ENCODE peak calls at places on chromosomes 12 and 14, in six cellular contexts. Y is renal cortical epithelial cell, V is AG08395, I is HS-5, H is HFF-Myc, D is germinal center. R is an unnamed sample.

GRCh38 chr14:25110101-25110500 is 60.2 kb upstream of the STXBP6 start:
- DNase-seq in Y (no peak), V (peak), I (no peak), H (no peak), D (no peak), R (no peak)

GRCh38 chr14:102554835-102555819 is 37.3 kb upstream of the RCOR1 start:
- DNase-seq in Y (no peak), V (peak), I (no peak), H (no peak), D (peak), R (peak)

GRCh38 chr12:108638141-108638823 is 4.6 kb upstream of the SELPLG start:
- DNase-seq in Y (no peak), V (no peak), I (no peak), H (no peak), D (no peak), R (no peak)

GRCh38 chr14:78310263-78310662 is 140.1 kb downstream of the NRXN3 start:
- DNase-seq in Y (no peak), V (no peak), I (no peak), H (no peak), D (no peak), R (no peak)

GRCh38 chr14:89131004-89131750 is 285.9 kb downstream of the FOXN3 start:
- DNase-seq in Y (no peak), V (no peak), I (no peak), H (peak), D (no peak), R (no peak)

GRCh38 chr12:242496-242895 is 20.1 kb downstream of the SLC6A13 start:
- DNase-seq in Y (no peak), V (no peak), I (no peak), H (no peak), D (no peak), R (no peak)

GRCh38 chr12:46921048-46921753 is 95.4 kb upstream of the SLC38A4 start:
- DNase-seq in Y (peak), V (peak), I (no peak), H (no peak), D (no peak), R (no peak)

GRCh38 chr12:10283028-10283427 is 24.6 kb upstream of the KLRD1 start:
- DNase-seq in Y (no peak), V (no peak), I (no peak), H (no peak), D (no peak), R (no peak)

GRCh38 chr14:67583711-67584644 is 16.1 kb downstream of the PIGH start:
- DNase-seq in Y (peak), V (peak), I (no peak), H (no peak), D (peak), R (peak)

GRCh38 chr14:34297786-34298520 is 164.1 kb downstream of the SPTSSA start:
- DNase-seq in Y (peak), V (no peak), I (no peak), H (peak), D (no peak), R (peak)

GRCh38 chr12:31326689-31327659 is 1.0 kb upstream of the SINHCAF start:
- DNase-seq in Y (peak), V (no peak), I (no peak), H (no peak), D (no peak), R (no peak)

GRCh38 chr12:43551971-43552559 is at the start of gene ADAMTS20:
- DNase-seq in Y (no peak), V (no peak), I (no peak), H (no peak), D (peak), R (peak)

GRCh38 chr12:41213648-41214047 is 25.5 kb downstream of the PDZRN4 start:
- DNase-seq in Y (no peak), V (no peak), I (no peak), H (no peak), D (no peak), R (no peak)

GRCh38 chr12:56434828-56435227 is 14.4 kb downstream of the TIMELESS start:
- DNase-seq in Y (no peak), V (no peak), I (no peak), H (no peak), D (no peak), R (no peak)

GRCh38 chr12:110765144-110765543 is 22.5 kb upstream of the PPP1CC start:
- DNase-seq in Y (no peak), V (no peak), I (no peak), H (no peak), D (no peak), R (no peak)

GRCh38 chr12:65526311-65526710 is 247.8 kb downstream of the MSRB3 start:
- DNase-seq in Y (peak), V (no peak), I (no peak), H (no peak), D (no peak), R (no peak)

GRCh38 chr12:85714425-85714824 is 121.8 kb downstream of the RASSF9 start:
- DNase-seq in Y (no peak), V (no peak), I (no peak), H (no peak), D (no peak), R (no peak)

GRCh38 chr14:72916174-72916573 is 10.1 kb upstream of the DCAF4 start:
- DNase-seq in Y (peak), V (no peak), I (no peak), H (no peak), D (no peak), R (no peak)

GRCh38 chr12:114858388-114859146 is 174.6 kb upstream of the TBX3 start:
- DNase-seq in Y (no peak), V (no peak), I (no peak), H (no peak), D (no peak), R (peak)

GRCh38 chr12:1934068-1934467 is 15.6 kb upstream of the CACNA2D4 start:
- DNase-seq in Y (no peak), V (no peak), I (no peak), H (no peak), D (no peak), R (no peak)

GRCh38 chr14:106875503-106875902 is 1349.1 kb downstream of the TMEM121 start:
- DNase-seq in Y (no peak), V (no peak), I (no peak), H (no peak), D (peak), R (no peak)

GRCh38 chr12:116202433-116202832 is 75.1 kb downstream of the MED13L start:
- DNase-seq in Y (no peak), V (no peak), I (no peak), H (no peak), D (no peak), R (no peak)

GRCh38 chr14:106513302-106513701 is 986.9 kb downstream of the TMEM121 start:
- DNase-seq in Y (no peak), V (no peak), I (no peak), H (no peak), D (no peak), R (no peak)

GRCh38 chr12:124876171-124876570 is 12.5 kb upstream of the SCARB1 start:
- DNase-seq in Y (no peak), V (no peak), I (no peak), H (no peak), D (no peak), R (no peak)

GRCh38 chr12:76878045-76878898 is 547 bp downstream of the CSRP2 start:
- DNase-seq in Y (peak), V (peak), I (no peak), H (no peak), D (peak), R (peak)

GRCh38 chr14:97311411-97311810 is 514.2 kb downstream of the VRK1 start:
- DNase-seq in Y (no peak), V (no peak), I (no peak), H (no peak), D (no peak), R (no peak)

GRCh38 chr12:124848621-124849380 is 14.9 kb downstream of the SCARB1 start:
- DNase-seq in Y (no peak), V (peak), I (no peak), H (no peak), D (no peak), R (no peak)

GRCh38 chr14:102993523-102993922 is 63.8 kb downstream of the CDC42BPB start:
- DNase-seq in Y (peak), V (peak), I (no peak), H (no peak), D (no peak), R (peak)

GRCh38 chr12:124174406-124174805 is 120.5 kb upstream of the RFLNA start:
- DNase-seq in Y (peak), V (peak), I (no peak), H (peak), D (no peak), R (no peak)

GRCh38 chr12:52249511-52250047 is 16.5 kb downstream of the KRT7 start:
- DNase-seq in Y (no peak), V (no peak), I (no peak), H (no peak), D (no peak), R (no peak)

GRCh38 chr12:51823875-51824565 is 24.5 kb downstream of the FIGNL2 start:
- DNase-seq in Y (peak), V (peak), I (peak), H (peak), D (no peak), R (peak)

GRCh38 chr12:101891462-101891971 is 14.1 kb downstream of the DRAM1 start:
- DNase-seq in Y (peak), V (peak), I (peak), H (peak), D (no peak), R (peak)

GRCh38 chr14:60803871-60804270 is 69.3 kb downstream of the MNAT1 start:
- DNase-seq in Y (no peak), V (no peak), I (no peak), H (no peak), D (no peak), R (no peak)

GRCh38 chr12:22925593-22925992 is 300.6 kb downstream of the ETNK1 start:
- DNase-seq in Y (no peak), V (no peak), I (no peak), H (no peak), D (no peak), R (no peak)

GRCh38 chr14:53278602-53279506 is 125.7 kb upstream of the DDHD1 start:
- DNase-seq in Y (no peak), V (no peak), I (no peak), H (peak), D (no peak), R (no peak)

GRCh38 chr12:12985817-12986408 is 14.2 kb downstream of the HEBP1 start:
- DNase-seq in Y (no peak), V (peak), I (no peak), H (no peak), D (no peak), R (peak)

GRCh38 chr12:71865166-71865713 is 25.7 kb downstream of the TBC1D15 start:
- DNase-seq in Y (peak), V (peak), I (peak), H (peak), D (no peak), R (no peak)

GRCh38 chr12:110248096-110248447 is 33.0 kb upstream of the ATP2A2 start:
- DNase-seq in Y (peak), V (no peak), I (no peak), H (no peak), D (no peak), R (no peak)